ENCODE peak calls at places on chromosomes 12 and 14, in nine cellular contexts. S is right lobe of liver, U is keratinocyte, N is endodermal cell, T is tibial nerve, Q is GM23338, P is tibial artery, W is esophagus squamous epithelium, H is cardiac muscle cell. E is an unnamed sample.
A peak's percentile ranks its signal among the peaks of the same experiment; 100 is the strongest.

GRCh38 chr12:127809236-127809635 is 457.7 kb upstream of the TMEM132C start:
- DNase-seq in S (no peak), U (no peak), N (no peak), T (no peak), Q (no peak), P (no peak), W (no peak), H (no peak), E (no peak)

GRCh38 chr12:116060765-116061164 is 216.7 kb downstream of the MED13L start:
- DNase-seq in S (no peak), U (no peak), N (no peak), T (no peak), Q (no peak), P (no peak), W (no peak), H (no peak), E (no peak)

GRCh38 chr14:68464716-68465115 is 328.2 kb downstream of the ZFP36L1 start:
- DNase-seq in S (peak; percentile 68), U (peak; percentile 89), N (no peak), T (no peak), Q (no peak), P (no peak), W (no peak), H (no peak), E (no peak)

GRCh38 chr14:100524933-100525243 is 62.3 kb downstream of the BEGAIN start:
- DNase-seq in S (peak; percentile 31), U (no peak), N (peak; percentile 82), T (no peak), Q (peak; percentile 90), P (peak; percentile 60), W (no peak), H (peak; percentile 50), E (no peak)

GRCh38 chr12:9721394-9722092 is 11.4 kb downstream of the CLECL1 start:
- DNase-seq in S (no peak), U (no peak), N (no peak), T (no peak), Q (no peak), P (no peak), W (no peak), H (no peak), E (no peak)

GRCh38 chr14:103731916-103732867 is 16.6 kb downstream of the ZFYVE21 start:
- DNase-seq in S (no peak), U (no peak), N (no peak), T (no peak), Q (no peak), P (peak; percentile 61), W (no peak), H (no peak), E (peak; percentile 42)

GRCh38 chr12:54139030-54139429 is 49.8 kb downstream of the SMUG1 start:
- DNase-seq in S (no peak), U (no peak), N (no peak), T (no peak), Q (no peak), P (no peak), W (no peak), H (no peak), E (no peak)

GRCh38 chr12:108833355-108833733 is 24.0 kb downstream of the SSH1 start:
- DNase-seq in S (no peak), U (no peak), N (peak; percentile 93), T (no peak), Q (no peak), P (no peak), W (no peak), H (peak; percentile 49), E (peak; percentile 64)

GRCh38 chr12:57112492-57113294 is 1.5 kb upstream of the STAT6 start:
- DNase-seq in S (no peak), U (no peak), N (no peak), T (no peak), Q (no peak), P (no peak), W (no peak), H (no peak), E (no peak)

GRCh38 chr14:36857842-36858445 is 196.3 kb downstream of the PAX9 start:
- DNase-seq in S (no peak), U (no peak), N (no peak), T (peak; percentile 53), Q (no peak), P (no peak), W (no peak), H (no peak), E (no peak)

GRCh38 chr14:76720382-76720813 is 40.9 kb upstream of the VASH1 start:
- DNase-seq in S (peak; percentile 82), U (no peak), N (peak; percentile 73), T (no peak), Q (peak; percentile 71), P (peak; percentile 75), W (no peak), H (peak; percentile 81), E (peak; percentile 66)

GRCh38 chr14:25537846-25538455 is 488.0 kb upstream of the STXBP6 start:
- DNase-seq in S (peak; percentile 26), U (no peak), N (peak; percentile 92), T (no peak), Q (peak; percentile 82), P (no peak), W (no peak), H (peak; percentile 57), E (no peak)

GRCh38 chr14:104037903-104038302 is 47.6 kb upstream of the ASPG start:
- DNase-seq in S (no peak), U (no peak), N (no peak), T (no peak), Q (no peak), P (no peak), W (no peak), H (no peak), E (no peak)

GRCh38 chr14:61571931-61572330 is 123.4 kb upstream of the HIF1A start:
- DNase-seq in S (no peak), U (no peak), N (peak; percentile 2), T (no peak), Q (no peak), P (no peak), W (no peak), H (no peak), E (no peak)
- H3K4me1 ChIP-seq in S (no peaks in the 10 kb centered on the region), U (peaks cover 59% of the 10 kb centered on the region), N (peaks cover 15% of the 10 kb centered on the region), T (peaks cover 14% of the 10 kb centered on the region), Q (peaks cover 22% of the 10 kb centered on the region), P (no peaks in the 10 kb centered on the region), W (peaks cover 34% of the 10 kb centered on the region), H (peaks cover 27% of the 10 kb centered on the region), E (peaks cover 37% of the 10 kb centered on the region)

GRCh38 chr14:55717621-55718020 is 137.6 kb downstream of the KTN1 start:
- DNase-seq in S (no peak), U (no peak), N (no peak), T (no peak), Q (no peak), P (no peak), W (no peak), H (no peak), E (no peak)

GRCh38 chr14:55720796-55721195 is 140.8 kb downstream of the KTN1 start:
- DNase-seq in S (no peak), U (no peak), N (no peak), T (no peak), Q (no peak), P (no peak), W (no peak), H (no peak), E (no peak)

GRCh38 chr14:55724736-55725135 is 144.7 kb downstream of the KTN1 start:
- DNase-seq in S (no peak), U (no peak), N (no peak), T (no peak), Q (no peak), P (no peak), W (no peak), H (no peak), E (no peak)

GRCh38 chr14:55718551-55718950 is 138.5 kb downstream of the KTN1 start:
- DNase-seq in S (no peak), U (no peak), N (no peak), T (no peak), Q (no peak), P (no peak), W (no peak), H (no peak), E (no peak)

DNA sequence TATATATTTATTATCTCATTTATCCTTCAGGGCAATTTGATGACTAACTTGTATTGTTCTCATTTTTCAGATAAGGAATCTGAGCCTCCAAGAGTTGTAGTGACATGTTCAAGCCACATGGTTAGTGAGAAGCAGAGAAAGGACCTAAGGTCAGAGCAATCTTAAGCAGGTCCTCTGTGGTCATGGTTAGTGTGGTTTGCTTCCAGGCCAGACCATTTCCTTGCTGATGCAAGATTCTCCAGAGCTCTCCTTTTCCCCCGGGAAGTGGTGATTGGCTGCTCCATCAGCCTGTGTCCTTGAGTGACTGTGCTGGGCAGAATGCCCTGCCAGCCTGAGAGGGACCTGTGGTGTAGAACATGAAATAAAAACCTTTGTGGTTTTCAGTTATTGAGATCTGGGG is 141.3 kb downstream of the KTN1 start:
- DNase-seq in S (no peak), U (peak; percentile 59), N (no peak), T (no peak), Q (no peak), P (no peak), W (no peak), H (no peak), E (no peak)
- TF ChIP-seq CTCF in S (no peak), U (no peak), N (peak; percentile 36), T (no peak), Q (no peak), P (no peak), W (no peak), H (peak; percentile 22), E (no peak)

DNA sequence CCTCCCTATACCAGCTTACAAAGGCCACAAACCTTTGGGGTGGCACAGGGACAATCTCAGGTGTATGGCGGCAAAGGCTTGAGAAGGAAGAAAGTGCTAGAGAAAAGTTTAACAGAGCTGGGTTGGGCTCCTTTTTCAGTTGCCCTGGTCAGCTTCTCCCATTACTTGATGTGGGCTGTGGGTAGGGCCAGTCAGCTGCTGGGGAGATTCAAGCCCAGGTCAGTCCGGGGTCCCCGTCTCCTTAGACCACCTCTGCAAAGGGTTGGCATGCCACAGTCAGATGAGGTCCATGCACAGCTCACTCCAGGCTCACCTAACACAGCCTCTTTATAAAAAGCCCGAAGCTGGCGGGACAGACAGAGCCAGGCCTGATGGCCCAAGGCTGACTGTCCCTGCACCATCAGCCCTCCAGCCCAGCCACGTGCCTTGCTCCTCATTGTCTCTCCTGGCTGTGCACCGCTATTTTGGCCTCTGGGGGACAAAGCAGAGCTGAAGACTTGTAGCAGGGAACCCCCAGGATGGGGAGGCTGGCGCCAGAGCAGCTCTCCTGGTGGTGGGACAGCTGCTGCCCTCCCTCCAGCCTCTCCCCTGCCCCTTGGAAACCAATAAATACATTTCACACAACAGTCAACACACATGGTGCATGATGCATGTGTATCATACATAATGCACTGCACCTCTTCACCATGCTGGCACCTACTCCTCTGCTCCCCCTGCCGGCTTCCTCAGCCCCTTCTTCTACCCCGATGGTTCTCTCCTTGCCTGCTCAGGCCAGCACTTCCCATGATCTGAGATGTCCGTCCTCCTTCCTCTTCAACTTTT is 61.7 kb upstream of the DDX11 start:
- DNase-seq in S (no peak), U (no peak), N (peak; percentile 76), T (no peak), Q (no peak), P (peak; percentile 48), W (no peak), H (no peak), E (peak; percentile 19)
- H3K27ac ChIP-seq in S (no peak overlapping the region), U (no peak overlapping the region), N (no peak overlapping the region), T (no peak overlapping the region), Q (no peak overlapping the region), P (no peak overlapping the region), W (no peak overlapping the region), H (no peak overlapping the region), E (no peak overlapping the region)

GRCh38 chr12:13387074-13387473 is 190.5 kb downstream of the EMP1 start:
- DNase-seq in S (no peak), U (no peak), N (no peak), T (no peak), Q (no peak), P (no peak), W (no peak), H (no peak), E (no peak)
- H3K4me1 ChIP-seq in S (no peaks in the 10 kb centered on the region), U (peaks cover 17% of the 10 kb centered on the region), N (peaks cover 9% of the 10 kb centered on the region), T (peaks cover 8% of the 10 kb centered on the region), Q (peaks cover 5% of the 10 kb centered on the region), P (no peaks in the 10 kb centered on the region), W (no peaks in the 10 kb centered on the region), H (no peaks in the 10 kb centered on the region), E (peaks cover 7% of the 10 kb centered on the region)

E was measured in lower lobe of right lung.